ENCODE peak calls at places on chromosomes 16 and 17, in ten cellular contexts. E is esophagus squamous epithelium; Q is fibroblast of the aortic adventitia; N is stimulated activated CD8-positive, alpha-beta memory T cell treated with anti-CD3 and anti-CD28 coated beads, Interleukin-7, amount 100 ng/mL, for 1 hour; J is A172; A is Caki2; I is activated T-cell treated with anti-CD3 and anti-CD28 coated beads for 1 hour; Z is astrocyte of the spinal cord; G is caudate nucleus; R is hypothalamus. Y is an unnamed sample.

GRCh38 chr16:81931927-81932326 is 79.3 kb downstream of the SDR42E1 start:
- DNase-seq in E (no peak), Q (no peak), N (no peak), J (no peak), A (no peak), I (no peak), Z (no peak), G (no peak), R (no peak), Y (no peak)

GRCh38 chr16:78444-79145 is 570 bp downstream of the MPG start:
- DNase-seq in E (no peak), Q (peak; percentile 69), N (no peak), J (no peak), A (no peak), I (no peak), Z (peak; percentile 46), G (no peak), R (no peak), Y (no peak)

GRCh38 chr17:20133552-20133951 is 124.4 kb downstream of the SPECC1 start:
- DNase-seq in E (no peak), Q (no peak), N (no peak), J (no peak), A (no peak), I (no peak), Z (no peak), G (no peak), R (no peak), Y (no peak)

GRCh38 chr16:57000271-57001025 is 11.1 kb downstream of the NLRC5 start:
- DNase-seq in E (no peak), Q (peak; percentile 92), N (peak; percentile 22), J (peak; percentile 99), A (peak; percentile 57), I (no peak), Z (peak; percentile 94), G (no peak), R (no peak), Y (peak; percentile 70)

GRCh38 chr17:44589316-44590071 is 32.2 kb downstream of the FZD2 start:
- DNase-seq in E (no peak), Q (peak; percentile 63), N (no peak), J (no peak), A (no peak), I (no peak), Z (peak; percentile 32), G (no peak), R (no peak), Y (no peak)

GRCh38 chr17:48543854-48544355 is 1.0 kb downstream of the HOXB2 start:
- DNase-seq in E (no peak), Q (peak; percentile 72), N (no peak), J (no peak), A (peak; percentile 60), I (no peak), Z (no peak), G (no peak), R (no peak), Y (no peak)

GRCh38 chr16:56534847-56535383 is 15.1 kb upstream of the BBS2 start:
- DNase-seq in E (no peak), Q (no peak), N (no peak), J (no peak), A (no peak), I (no peak), Z (no peak), G (no peak), R (no peak), Y (no peak)

GRCh38 chr16:391885-392335 is 5.1 kb upstream of the NME4 start:
- DNase-seq in E (no peak), Q (peak; percentile 70), N (peak; percentile 74), J (peak; percentile 68), A (peak; percentile 71), I (peak; percentile 60), Z (peak; percentile 85), G (peak; percentile 48), R (peak; percentile 41), Y (no peak)

GRCh38 chr17:78356163-78356713 is 3.6 kb downstream of the SOCS3 start:
- DNase-seq in E (no peak), Q (peak; percentile 76), N (peak; percentile 73), J (peak; percentile 89), A (peak; percentile 84), I (peak; percentile 67), Z (peak; percentile 90), G (peak; percentile 87), R (no peak), Y (no peak)

GRCh38 chr16:2777231-2777902 is at the start of gene ELOB:
- DNase-seq in E (no peak), Q (peak; percentile 68), N (peak; percentile 80), J (peak; percentile 61), A (peak; percentile 77), I (peak; percentile 87), Z (peak; percentile 82), G (peak; percentile 75), R (peak; percentile 78), Y (peak; percentile 37)

GRCh38 chr17:72510454-72511016 is 389.7 kb downstream of the SOX9 start:
- DNase-seq in E (no peak), Q (no peak), N (no peak), J (peak; percentile 19), A (peak; percentile 37), I (no peak), Z (peak; percentile 70), G (no peak), R (no peak), Y (no peak)

GRCh38 chr16:86074651-86075487 is 175.9 kb downstream of the IRF8 start:
- DNase-seq in E (no peak), Q (peak; percentile 77), N (no peak), J (no peak), A (no peak), I (no peak), Z (no peak), G (no peak), R (no peak), Y (no peak)

GRCh38 chr17:74749262-74750038 is 1.0 kb downstream of the NHERF1 start:
- DNase-seq in E (no peak), Q (no peak), N (no peak), J (peak; percentile 83), A (no peak), I (peak; percentile 29), Z (peak; percentile 25), G (no peak), R (no peak), Y (no peak)

Y was measured in thoracic aorta.